ENCODE peak calls at places on chromosomes 6 and 20, in four cellular contexts. S, O, B and A are unnamed samples.

GRCh38 chr6:41801380-41801779 is 13.9 kb downstream of the TOMM6 start:
- DNase-seq in S (no peak), O (no peak), B (no peak), A (no peak)

GRCh38 chr6:100237881-100238280 is 226.8 kb downstream of the SIM1 start:
- DNase-seq in S (no peak), O (no peak), B (no peak), A (no peak)

GRCh38 chr6:34463299-34463698 is 2.6 kb upstream of the PACSIN1 start:
- DNase-seq in S (no peak), O (no peak), B (no peak), A (no peak)

GRCh38 chr20:41352106-41352505 is 11.5 kb downstream of the LPIN3 start:
- DNase-seq in S (no peak), O (no peak), B (no peak), A (no peak)

GRCh38 chr20:10508060-10508459 is 73.0 kb downstream of the SLX4IP start:
- DNase-seq in S (no peak), O (no peak), B (no peak), A (no peak)

GRCh38 chr20:235891-236290 is 8.8 kb downstream of the DEFB129 start:
- DNase-seq in S (no peak), O (peak; percentile 69), B (no peak), A (peak; percentile 16)

GRCh38 chr6:56953597-56954388 is 1.1 kb upstream of the BEND6 start:
- DNase-seq in S (no peak), O (peak; percentile 51), B (peak; percentile 2), A (no peak)

GRCh38 chr20:11454966-11455799 is 462.5 kb upstream of the BTBD3 start:
- DNase-seq in S (no peak), O (peak; percentile 86), B (peak; percentile 5), A (peak; percentile 82)

GRCh38 chr6:135183532-135184440 is 2.7 kb downstream of the MYB start:
- DNase-seq in S (peak; percentile 89), O (peak; percentile 49), B (peak; percentile 41), A (peak; percentile 72)

GRCh38 chr6:35750557-35750956 is 13.7 kb downstream of the ARMC12 start:
- DNase-seq in S (no peak), O (no peak), B (no peak), A (no peak)

GRCh38 chr6:41200296-41200900 is 551 bp downstream of the TREML2 start:
- DNase-seq in S (peak; percentile 64), O (peak; percentile 24), B (no peak), A (no peak)

GRCh38 chr6:75488026-75488425 is 5.6 kb downstream of the FILIP1 start:
- DNase-seq in S (no peak), O (no peak), B (no peak), A (no peak)

GRCh38 chr6:25295651-25296050 is 16.5 kb downstream of the CARMIL1 start:
- DNase-seq in S (no peak), O (peak; percentile 75), B (no peak), A (no peak)

GRCh38 chr6:159968295-159969203 is at the start of gene IGF2R:
- DNase-seq in S (peak; percentile 98), O (peak; percentile 86), B (peak; percentile 97), A (peak; percentile 90)
- TF ChIP-seq CTCF in S (no peak), O (no peak), B (peak; percentile 23), A (no peak)

GRCh38 chr6:129472239-129472638 is 237.7 kb downstream of the ARHGAP18 start:
- DNase-seq in S (no peak), O (no peak), B (no peak), A (no peak)

DNA sequence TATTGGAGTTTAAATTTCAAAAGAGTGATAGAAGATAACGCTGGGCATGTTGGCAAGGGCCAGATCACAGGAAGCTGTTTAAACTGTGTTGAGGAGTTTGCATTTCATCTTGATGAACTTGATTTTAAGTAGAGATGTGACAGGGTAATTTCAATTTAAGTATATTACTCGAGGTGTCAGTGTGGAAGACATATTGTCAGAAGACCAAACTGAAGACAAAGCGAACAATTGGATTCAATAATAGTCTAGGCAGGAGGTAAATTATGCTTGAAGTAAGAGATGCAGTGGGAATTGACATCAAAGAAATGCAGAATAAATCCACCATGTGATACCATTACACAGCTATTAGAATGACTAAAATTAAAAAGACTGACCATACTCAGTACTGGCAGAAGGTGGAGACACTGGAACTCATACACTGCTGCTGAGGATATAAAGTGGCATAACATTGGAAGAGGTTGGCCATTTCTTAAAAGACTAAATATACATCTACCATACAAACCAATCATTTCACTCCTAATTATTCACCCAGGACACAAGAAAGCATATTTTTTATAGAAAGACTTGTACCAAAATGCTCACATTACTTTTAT is 240.8 kb downstream of the ARHGAP18 start:
- DNase-seq in S (no peak), O (peak; percentile 11), B (no peak), A (no peak)
- TF ChIP-seq CTCF in S (no peak), O (no peak), B (no peak), A (no peak)

GRCh38 chr6:3885262-3886036 is 36.3 kb downstream of the FAM50B start:
- DNase-seq in S (peak; percentile 57), O (no peak), B (peak; percentile 33), A (peak; percentile 59)
- TF ChIP-seq CTCF in S (no peak), O (no peak), B (peak; percentile 13), A (peak; percentile 39)

GRCh38 chr20:50380697-50381040 is 129.5 kb upstream of the PTPN1 start:
- DNase-seq in S (no peak), O (peak; percentile 28), B (no peak), A (no peak)
- TF ChIP-seq CTCF in S (no peak), O (peak; percentile 50), B (peak; percentile 69), A (no peak)

GRCh38 chr6:144066255-144066654 is 29.1 kb downstream of the SF3B5 start:
- DNase-seq in S (no peak), O (no peak), B (no peak), A (no peak)
- TF ChIP-seq CTCF in S (no peak), O (no peak), B (no peak), A (no peak)

DNA sequence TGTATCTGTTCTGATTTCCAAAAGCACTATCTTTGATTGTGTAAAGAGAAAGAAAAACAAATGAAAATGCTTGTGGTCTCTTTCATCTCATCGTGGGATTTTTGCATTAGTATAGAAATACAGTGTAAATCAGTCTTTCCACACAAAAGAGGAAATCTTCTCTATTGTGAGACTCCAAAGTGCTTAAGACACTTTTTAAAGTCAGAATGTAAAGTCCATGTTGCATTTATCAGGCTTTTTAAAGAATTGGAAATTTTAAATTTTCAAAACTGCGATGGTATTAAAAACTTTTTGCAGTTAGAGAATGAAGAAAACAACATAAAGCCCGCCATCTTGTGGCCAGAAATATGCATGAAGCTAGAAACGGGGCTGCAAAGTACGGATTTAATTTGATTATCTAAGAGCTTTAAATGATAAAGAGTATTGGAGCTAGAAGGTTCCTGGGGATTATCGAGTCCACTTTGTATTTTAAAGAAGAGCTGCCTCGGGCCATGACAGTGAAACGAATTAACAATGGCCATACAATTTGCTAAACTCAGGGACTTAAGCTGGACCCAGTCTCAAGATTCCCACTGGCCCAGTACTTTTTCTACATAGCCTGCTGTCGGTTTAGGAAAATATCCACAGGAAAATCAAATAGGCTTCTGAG is 339.6 kb downstream of the ARHGAP18 start:
- DNase-seq in S (peak; percentile 70), O (peak; percentile 24), B (peak; percentile 52), A (no peak)
- TF ChIP-seq CTCF in S (peak; percentile 27), O (peak; percentile 78), B (peak; percentile 66), A (peak; percentile 62)